ENCODE peak calls at places on chromosomes 7 and 10, in eight cellular contexts. F, L, E, C, N, I, B and G are unnamed samples.

GRCh38 chr10:13439771-13440708 is 88.8 kb downstream of the BEND7 start:
- DNase-seq in F (peak; percentile 29), L (peak; percentile 41), E (peak; percentile 63), C (peak; percentile 34), N (peak; percentile 66), I (no peak), B (peak; percentile 19), G (no peak)

GRCh38 chr7:107150375-107151073 is 18.3 kb upstream of the HBP1 start:
- DNase-seq in F (peak; percentile 87), L (peak; percentile 24), E (peak; percentile 81), C (peak; percentile 88), N (peak; percentile 86), I (peak; percentile 58), B (peak; percentile 74), G (no peak)

GRCh38 chr10:62388328-62388727 is 14.2 kb downstream of the ZNF365 start:
- DNase-seq in F (no peak), L (no peak), E (no peak), C (no peak), N (no peak), I (no peak), B (no peak), G (no peak)

GRCh38 chr10:96830511-96831199 is 1.4 kb upstream of the LCOR start:
- DNase-seq in F (peak; percentile 58), L (peak; percentile 63), E (peak; percentile 88), C (peak; percentile 84), N (peak; percentile 75), I (peak; percentile 41), B (peak; percentile 73), G (no peak)

GRCh38 chr10:21495686-21496284 is 29.7 kb downstream of the SKIDA1 start:
- DNase-seq in F (peak; percentile 72), L (peak; percentile 92), E (peak; percentile 84), C (peak; percentile 92), N (peak; percentile 86), I (peak; percentile 81), B (peak; percentile 76), G (no peak)

GRCh38 chr10:99524050-99524666 is 8.6 kb upstream of the NKX2-3 start:
- DNase-seq in F (no peak), L (no peak), E (no peak), C (no peak), N (no peak), I (no peak), B (no peak), G (no peak)

GRCh38 chr10:48233643-48234042 is 40.9 kb downstream of the FRMPD2 start:
- DNase-seq in F (no peak), L (no peak), E (no peak), C (no peak), N (no peak), I (no peak), B (no peak), G (no peak)

GRCh38 chr10:87862644-87863101 is 660 bp downstream of the KLLN start:
- DNase-seq in F (no peak), L (no peak), E (no peak), C (no peak), N (no peak), I (no peak), B (no peak), G (no peak)

GRCh38 chr10:104109908-104110662 is 11.9 kb upstream of the SFR1 start:
- DNase-seq in F (peak; percentile 84), L (no peak), E (no peak), C (peak; percentile 75), N (no peak), I (peak; percentile 72), B (peak; percentile 94), G (peak; percentile 81)

GRCh38 chr7:77528368-77528767 is 8.7 kb upstream of the PTPN12 start:
- DNase-seq in F (no peak), L (no peak), E (no peak), C (no peak), N (no peak), I (no peak), B (no peak), G (no peak)

GRCh38 chr10:11684717-11685645 is 57.2 kb upstream of the ECHDC3 start:
- DNase-seq in F (peak; percentile 84), L (peak; percentile 89), E (peak; percentile 84), C (peak; percentile 89), N (peak; percentile 74), I (peak; percentile 36), B (peak; percentile 87), G (peak; percentile 86)

GRCh38 chr10:101892782-101893391 is 49.3 kb upstream of the KCNIP2 start:
- DNase-seq in F (no peak), L (no peak), E (no peak), C (no peak), N (no peak), I (no peak), B (peak; percentile 19), G (no peak)

GRCh38 chr10:101886521-101887312 is 43.1 kb upstream of the KCNIP2 start:
- DNase-seq in F (no peak), L (no peak), E (no peak), C (no peak), N (no peak), I (no peak), B (no peak), G (no peak)

GRCh38 chr10:101887762-101888161 is 44.2 kb upstream of the KCNIP2 start:
- DNase-seq in F (no peak), L (no peak), E (no peak), C (no peak), N (no peak), I (no peak), B (no peak), G (no peak)

GRCh38 chr10:101889256-101890210 is 45.9 kb upstream of the KCNIP2 start:
- DNase-seq in F (peak; percentile 83), L (peak; percentile 46), E (peak; percentile 78), C (peak; percentile 87), N (peak; percentile 66), I (peak; percentile 61), B (peak; percentile 79), G (peak; percentile 19)

DNA sequence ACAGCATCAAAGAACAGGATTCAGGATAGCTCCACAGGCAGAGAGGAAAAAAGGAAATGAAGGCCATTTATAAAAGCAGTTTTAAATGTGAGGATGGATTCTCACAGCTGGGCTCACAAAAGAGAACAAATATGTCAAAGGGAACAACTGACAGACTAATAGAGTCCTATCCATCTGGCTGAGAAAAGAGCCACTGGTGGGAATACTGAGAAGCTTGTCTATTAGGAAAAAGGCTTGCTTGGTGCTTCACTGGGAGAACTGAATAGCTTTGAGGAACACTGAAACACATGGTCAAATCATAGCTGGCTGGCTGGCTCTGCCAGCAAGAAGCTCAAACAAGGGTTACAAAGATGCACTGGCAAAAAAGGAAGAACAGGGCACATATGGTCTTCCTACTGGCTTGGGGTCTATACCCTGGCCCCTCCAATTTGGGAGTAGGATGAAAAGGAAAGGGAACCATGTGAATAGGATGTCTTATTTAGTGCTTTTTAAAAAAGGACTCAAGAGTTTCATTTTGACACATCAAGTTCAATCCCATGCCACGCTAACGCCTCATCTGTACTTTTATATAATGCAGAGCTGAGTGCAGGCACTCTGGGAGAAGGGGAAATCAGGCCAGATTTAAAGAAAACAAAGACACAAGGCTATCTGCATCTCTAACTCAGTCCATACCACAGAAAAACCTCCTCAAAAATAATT is 44.8 kb upstream of the KCNIP2 start:
- DNase-seq in F (no peak), L (no peak), E (no peak), C (no peak), N (no peak), I (no peak), B (no peak), G (no peak)
- TF ChIP-seq CTCF in F (no peak), L (no peak), E (no peak), C (no peak), N (no peak), I (no peak), B (no peak), G (no peak)

GRCh38 chr10:95382174-95382573 is 91.4 kb upstream of the PDLIM1 start:
- DNase-seq in F (no peak), L (no peak), E (no peak), C (no peak), N (no peak), I (no peak), B (no peak), G (no peak)

GRCh38 chr10:95387383-95387782 is 96.6 kb upstream of the PDLIM1 start:
- DNase-seq in F (no peak), L (no peak), E (no peak), C (no peak), N (no peak), I (no peak), B (no peak), G (no peak)

GRCh38 chr10:95377950-95378349 is 87.1 kb upstream of the PDLIM1 start:
- DNase-seq in F (no peak), L (no peak), E (no peak), C (no peak), N (no peak), I (no peak), B (no peak), G (no peak)

GRCh38 chr10:95384011-95384704 is 93.4 kb upstream of the PDLIM1 start:
- DNase-seq in F (no peak), L (no peak), E (no peak), C (no peak), N (no peak), I (no peak), B (no peak), G (no peak)

GRCh38 chr10:95382596-95382995 is 91.8 kb upstream of the PDLIM1 start:
- DNase-seq in F (no peak), L (no peak), E (no peak), C (no peak), N (no peak), I (no peak), B (no peak), G (no peak)
- H3K4me3 ChIP-seq in F (no peak overlapping the region), L (no peak overlapping the region), E (no peak overlapping the region), C (no peak overlapping the region), N (no peak overlapping the region), I (no peak overlapping the region), B (no peak overlapping the region), G (no peak overlapping the region)

DNA sequence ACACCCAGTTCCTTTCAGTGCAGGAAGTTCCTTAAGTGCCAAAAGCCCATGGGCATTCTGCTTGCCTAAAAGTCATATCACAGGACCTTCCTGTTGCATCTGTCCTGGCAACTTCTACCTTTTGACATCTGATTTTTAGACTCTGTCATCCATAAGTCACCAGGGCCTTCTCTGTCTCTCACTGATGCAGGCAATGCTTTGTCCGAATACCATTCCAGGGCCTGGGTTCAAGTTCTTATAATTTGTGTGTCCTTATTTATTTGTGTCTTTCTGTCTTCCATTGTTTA is 27.1 kb upstream of the HIBADH start:
- DNase-seq in F (no peak), L (no peak), E (no peak), C (no peak), N (no peak), I (no peak), B (no peak), G (no peak)
- TF ChIP-seq CTCF in F (no peak), L (no peak), E (no peak), C (no peak), N (no peak), I (no peak), B (no peak), G (no peak)

DNA sequence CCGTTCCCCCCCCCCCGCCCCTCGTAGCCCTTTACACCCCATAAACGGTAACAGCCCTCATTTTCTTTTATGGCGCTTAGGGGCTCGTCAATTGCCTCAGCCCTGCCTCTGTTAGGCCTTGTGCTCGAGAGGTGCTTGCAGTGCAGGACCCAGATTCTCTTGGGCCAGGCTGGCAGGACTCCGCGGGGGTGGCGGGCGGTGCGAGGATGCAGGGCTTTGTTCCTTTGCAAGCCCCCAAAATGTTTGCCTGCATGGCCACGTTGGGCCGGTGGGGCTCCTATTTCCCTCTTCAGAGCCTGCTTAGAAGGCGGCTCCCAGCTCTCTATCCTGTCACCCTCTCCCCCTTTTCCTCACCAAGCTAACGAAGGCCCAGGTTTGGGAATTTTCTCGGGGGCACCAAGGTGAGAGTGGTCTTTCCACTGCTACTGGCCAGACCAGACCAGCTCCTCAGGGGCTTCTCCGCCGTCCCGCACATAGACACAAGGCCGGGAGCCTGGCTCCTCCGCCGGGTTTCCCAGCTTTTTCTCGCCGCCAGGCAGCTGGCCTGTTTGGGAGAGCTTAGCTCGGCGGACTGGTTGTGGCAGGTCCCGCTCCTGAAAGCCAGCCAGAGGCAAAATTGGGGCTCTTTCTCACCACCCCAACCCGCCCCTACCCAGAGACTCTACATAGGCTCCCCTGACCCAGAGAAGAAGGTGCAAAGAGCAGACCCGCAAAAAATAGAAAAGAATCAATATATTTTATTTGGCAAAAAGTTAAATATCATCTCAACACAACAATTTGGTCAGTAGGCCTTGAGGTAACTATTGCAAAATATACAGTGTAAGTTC is 3.4 kb downstream of the HOXA9 start:
- DNase-seq in F (no peak), L (no peak), E (no peak), C (no peak), N (peak; percentile 72), I (no peak), B (peak; percentile 32), G (no peak)
- H3K4me3 ChIP-seq in F (no peak overlapping the region), L (no peak overlapping the region), E (no peak overlapping the region), C (no peak overlapping the region), N (peak overlapping the region; percentile 83), I (peak overlapping the region; percentile 93), B (peak overlapping the region; percentile 77), G (peak overlapping the region; percentile 72)